ENCODE peak calls at places on chromosome 22, in five cellular contexts. Z, J, W, R and X are unnamed samples.

GRCh38 chr22:38788417-38788816 is 5.5 kb downstream of the DNAL4 start:
- DNase-seq in Z (peak), J (peak), R (no peak), W (peak), X (peak)

GRCh38 chr22:42994917-42995562 is 19.9 kb downstream of the PACSIN2 start:
- DNase-seq in W (peak), Z (peak), R (peak), J (peak), X (no peak)

GRCh38 chr22:46366801-46367706 is 31.5 kb downstream of the TRMU start:
- DNase-seq in J (no peak), R (no peak), Z (peak), W (no peak), X (no peak)

GRCh38 chr22:36365020-36365411 is 22.8 kb downstream of the MYH9 start:
- DNase-seq in Z (peak), W (peak), R (no peak), J (peak), X (peak)

GRCh38 chr22:43837666-43838065 is 24.6 kb downstream of the SULT4A1 start:
- DNase-seq in W (no peak), J (no peak), R (no peak), Z (no peak), X (no peak)

GRCh38 chr22:44311855-44312170 is 938 bp downstream of the SHISAL1 start:
- DNase-seq in J (no peak), R (no peak), W (peak), Z (no peak), X (no peak)

GRCh38 chr22:50535113-50535512 is 5.3 kb upstream of the TYMP start:
- DNase-seq in J (no peak), Z (no peak), W (no peak), R (no peak), X (no peak)

GRCh38 chr22:26234267-26234666 is 65.0 kb downstream of the SEZ6L start:
- DNase-seq in W (no peak), R (no peak), J (no peak), Z (no peak), X (no peak)

GRCh38 chr22:21691773-21692172 is 26.0 kb downstream of the PPIL2 start:
- DNase-seq in W (no peak), J (no peak), R (no peak), Z (no peak), X (no peak)

GRCh38 chr22:37599161-37599560 is 9.5 kb upstream of the GGA1 start:
- DNase-seq in W (no peak), Z (peak), R (no peak), J (peak), X (no peak)

GRCh38 chr22:49909476-49910205 is 8.6 kb downstream of the ALG12 start:
- DNase-seq in Z (no peak), R (no peak), J (no peak), W (no peak), X (no peak)

GRCh38 chr22:48750826-48751440 is 1076.7 kb downstream of the BRD1 start:
- DNase-seq in Z (no peak), J (no peak), W (no peak), R (no peak), X (no peak)

GRCh38 chr22:43114958-43115357 is 4.4 kb downstream of the BIK start:
- DNase-seq in W (no peak), R (no peak), J (no peak), Z (peak), X (no peak)